ENCODE peak calls at places on chromosomes 5 and 9, in eight cellular contexts. K is naive thymus-derived CD8-positive, alpha-beta T cell; A is caudate nucleus; Z is CD4-positive, CD25-positive, alpha-beta regulatory T cell; V is stimulated activated CD4-positive, alpha-beta T cell treated with anti-CD3 and anti-CD28 coated beads, Interleukin-4, amount 100 ng/mL, for 4 hours; P is dermis blood vessel endothelial cell; J is kidney; Q is activated CD4-positive, alpha-beta T cell treated with anti-CD3 and anti-CD28 coated beads, Interleukin-2, amount 50 U/mL, for 1 hour. B is an unnamed sample.

GRCh38 chr9:86926130-86926529 is 21.2 kb downstream of the GAS1 start:
- DNase-seq in P (no peak), J (no peak), Z (no peak), A (no peak), K (no peak), V (no peak), Q (no peak), B (no peak)

GRCh38 chr5:89930591-89931383 is 478.8 kb downstream of the CETN3 start:
- DNase-seq in Q (no peak), A (no peak), Z (no peak), K (no peak), J (no peak), P (peak), V (no peak), B (no peak)

GRCh38 chr9:134606951-134607733 is 34.5 kb upstream of the COL5A1 start:
- DNase-seq in A (no peak), Q (no peak), J (no peak), P (peak), K (no peak), Z (no peak), V (no peak), B (no peak)

GRCh38 chr5:33409435-33410146 is 31.2 kb upstream of the TARS1 start:
- DNase-seq in V (no peak), P (no peak), J (no peak), Z (no peak), K (no peak), Q (no peak), A (no peak), B (no peak)

GRCh38 chr5:142508027-142508426 is 177.9 kb downstream of the FGF1 start:
- DNase-seq in Z (no peak), J (no peak), K (no peak), Q (no peak), A (no peak), P (no peak), V (no peak), B (no peak)

GRCh38 chr9:72480931-72481330 is 40.5 kb upstream of the TMC1 start:
- DNase-seq in V (no peak), Z (no peak), Q (no peak), K (no peak), J (no peak), A (no peak), P (no peak), B (no peak)

GRCh38 chr5:124411089-124411488 is 335.4 kb downstream of the ZNF608 start:
- DNase-seq in Q (no peak), Z (no peak), P (peak), V (no peak), A (no peak), J (no peak), K (no peak), B (no peak)

GRCh38 chr5:146425023-146425422 is 22.1 kb upstream of the TCERG1 start:
- DNase-seq in P (no peak), Q (no peak), A (no peak), Z (no peak), J (no peak), V (no peak), K (no peak), B (no peak)

GRCh38 chr9:121601234-121601633 is 50.2 kb upstream of the DAB2IP start:
- DNase-seq in A (no peak), Z (no peak), P (no peak), J (no peak), Q (no peak), V (no peak), K (no peak), B (no peak)

GRCh38 chr5:159975462-159976019 is 33.4 kb upstream of the TTC1 start:
- DNase-seq in Q (no peak), Z (no peak), J (no peak), V (no peak), P (peak), K (no peak), A (no peak), B (peak)

GRCh38 chr9:34547960-34548603 is 25.3 kb upstream of the ENHO start:
- DNase-seq in Z (peak), J (peak), K (no peak), A (peak), V (no peak), P (peak), Q (peak), B (peak)

GRCh38 chr9:35996358-35996970 is 38.5 kb upstream of the OR2S2 start:
- DNase-seq in K (no peak), Z (no peak), P (no peak), V (no peak), J (no peak), Q (no peak), A (no peak), B (no peak)

GRCh38 chr5:24547127-24547526 is 97.7 kb downstream of the CDH10 start:
- DNase-seq in K (no peak), A (no peak), P (no peak), Q (no peak), V (no peak), Z (no peak), J (no peak), B (no peak)

GRCh38 chr5:115548683-115549082 is 4.1 kb upstream of the FEM1C start:
- DNase-seq in A (no peak), J (no peak), Q (no peak), Z (no peak), V (no peak), P (no peak), K (no peak), B (no peak)

GRCh38 chr5:173886157-173886556 is 2.0 kb upstream of the CPEB4 start:
- DNase-seq in V (no peak), A (no peak), Q (no peak), Z (no peak), P (no peak), J (no peak), K (no peak), B (no peak)

GRCh38 chr5:137303509-137303908 is 195.6 kb downstream of the SPOCK1 start:
- DNase-seq in J (no peak), Z (no peak), A (no peak), V (no peak), Q (no peak), P (no peak), K (no peak), B (no peak)

GRCh38 chr9:112447283-112447761 is 39.3 kb upstream of the KIAA1958 start:
- DNase-seq in J (no peak), A (no peak), Z (peak), V (no peak), Q (no peak), P (no peak), K (no peak), B (no peak)

GRCh38 chr5:143606043-143606752 is 202.7 kb upstream of the NR3C1 start:
- DNase-seq in Z (peak), P (no peak), A (no peak), Q (no peak), J (no peak), K (no peak), V (no peak), B (no peak)

GRCh38 chr5:90144625-90145327 is 264.8 kb downstream of the CETN3 start:
- DNase-seq in Z (no peak), V (no peak), P (no peak), K (no peak), A (no peak), Q (no peak), J (no peak), B (no peak)

GRCh38 chr5:161548472-161549094 is 2.1 kb upstream of the GABRB2 start:
- DNase-seq in P (no peak), A (no peak), Q (no peak), V (no peak), K (no peak), Z (no peak), J (no peak), B (no peak)

GRCh38 chr5:109885205-109885604 is 195.5 kb downstream of the MAN2A1 start:
- DNase-seq in P (no peak), Z (no peak), K (no peak), A (no peak), V (no peak), J (no peak), Q (no peak), B (no peak)

GRCh38 chr9:6680797-6681146 is 35.2 kb upstream of the GLDC start:
- DNase-seq in A (peak), Q (peak), V (peak), P (peak), Z (peak), K (peak), J (peak), B (peak)

GRCh38 chr5:31047621-31048020 is 145.9 kb upstream of the CDH6 start:
- DNase-seq in J (no peak), P (no peak), Z (no peak), K (no peak), A (no peak), V (no peak), Q (no peak), B (no peak)

GRCh38 chr5:94928891-94929290 is 310.4 kb downstream of the SLF1 start:
- DNase-seq in J (no peak), Z (no peak), A (no peak), V (no peak), Q (no peak), K (no peak), P (peak), B (no peak)

GRCh38 chr5:5335708-5336211 is 86.7 kb upstream of the ICE1 start:
- DNase-seq in Z (no peak), V (no peak), P (no peak), K (no peak), J (no peak), A (no peak), Q (no peak), B (no peak)

GRCh38 chr9:133998915-133999580 is 6.9 kb upstream of the VAV2 start:
- DNase-seq in P (no peak), J (no peak), Z (no peak), A (no peak), V (no peak), K (no peak), Q (no peak), B (no peak)